ENCODE peak calls at places on chromosomes 5 and 9, in nine cellular contexts. I, R, J, X, S, W, N, L and M are unnamed samples.
A peak's percentile ranks its signal among the peaks of the same experiment; 100 is the strongest.

GRCh38 chr9:130379649-130379970 is 65.2 kb upstream of the ASS1 start:
- DNase-seq in R (no peak), L (no peak), J (no peak), I (no peak), W (no peak), S (no peak), X (no peak), N (no peak), M (no peak)

GRCh38 chr9:108963459-108964143 is 29.4 kb downstream of the ABITRAM start:
- DNase-seq in L (peak; percentile 75), W (no peak), N (no peak), X (no peak), S (no peak), J (no peak), R (no peak), I (no peak), M (no peak)

GRCh38 chr9:106799146-106799545 is 63.8 kb upstream of the ZNF462 start:
- DNase-seq in I (no peak), J (peak; percentile 4), N (no peak), R (peak; percentile 3), X (peak; percentile 2), W (no peak), L (no peak), S (peak; percentile 34), M (no peak)

GRCh38 chr5:122291000-122291592 is 20.9 kb upstream of the SNCAIP start:
- DNase-seq in L (no peak), W (no peak), J (no peak), I (no peak), N (no peak), R (no peak), S (peak; percentile 8), X (no peak), M (no peak)

GRCh38 chr9:137032893-137033292 is 1.0 kb upstream of the FUT7 start:
- DNase-seq in N (no peak), J (no peak), X (no peak), R (no peak), W (no peak), I (no peak), S (no peak), L (no peak), M (peak; percentile 97)

GRCh38 chr9:98021306-98022040 is 35.1 kb upstream of the NANS start:
- DNase-seq in R (no peak), L (no peak), J (no peak), N (no peak), I (no peak), W (peak; percentile 50), S (no peak), X (no peak), M (no peak)

GRCh38 chr9:91560301-91560700 is 136.7 kb upstream of the NFIL3 start:
- DNase-seq in L (no peak), I (no peak), S (no peak), N (no peak), X (no peak), J (no peak), W (no peak), R (no peak), M (no peak)

GRCh38 chr9:134546231-134546731 is 95.3 kb upstream of the COL5A1 start:
- DNase-seq in W (no peak), S (no peak), N (no peak), J (no peak), L (no peak), R (no peak), X (no peak), I (no peak), M (no peak)

GRCh38 chr9:70616401-70617010 is 202.0 kb upstream of the KLF9 start:
- DNase-seq in J (no peak), X (no peak), R (no peak), W (no peak), L (no peak), I (no peak), S (no peak), N (no peak), M (no peak)

GRCh38 chr5:14250094-14250777 is 107.1 kb downstream of the TRIO start:
- DNase-seq in J (no peak), L (peak; percentile 66), S (peak; percentile 86), W (peak; percentile 71), I (no peak), N (no peak), X (peak; percentile 19), R (peak; percentile 33), M (peak; percentile 60)

GRCh38 chr5:684771-685216 is 8.4 kb downstream of the TPPP start:
- DNase-seq in X (no peak), J (no peak), N (no peak), S (no peak), L (no peak), R (no peak), I (no peak), W (no peak), M (no peak)

GRCh38 chr5:31158686-31159085 is 34.8 kb upstream of the CDH6 start:
- DNase-seq in J (no peak), W (no peak), I (no peak), N (no peak), S (no peak), L (no peak), R (no peak), X (no peak), M (no peak)

GRCh38 chr5:122921826-122922225 is 76.4 kb downstream of the SNX24 start:
- DNase-seq in X (no peak), I (no peak), R (no peak), W (no peak), J (no peak), L (no peak), S (peak; percentile 61), N (no peak), M (no peak)

GRCh38 chr9:118689280-118689679 is 680.0 kb downstream of the BRINP1 start:
- DNase-seq in L (no peak), W (no peak), X (no peak), I (no peak), R (no peak), J (no peak), S (no peak), N (no peak), M (no peak)

DNA sequence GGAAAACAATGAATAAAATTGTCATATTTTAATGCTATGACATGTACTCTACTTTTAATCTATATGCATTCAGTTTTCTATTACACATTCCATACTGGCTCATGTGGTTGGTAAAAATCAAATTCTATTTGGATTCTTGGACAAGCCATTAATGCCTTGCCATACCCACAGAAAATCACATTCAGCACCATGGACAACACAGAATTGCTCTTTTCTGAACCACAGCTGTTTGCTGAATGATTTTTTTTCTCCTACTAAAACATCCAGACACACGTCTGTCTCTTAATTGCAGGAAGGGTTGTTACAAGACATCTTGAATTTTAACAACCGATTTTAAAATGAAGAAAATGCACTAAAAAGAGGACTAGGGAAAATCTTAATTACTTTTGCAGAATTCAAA is 675.6 kb downstream of the BRINP1 start:
- DNase-seq in I (no peak), R (no peak), J (no peak), L (no peak), S (peak; percentile 7), W (no peak), N (no peak), X (no peak), M (no peak)
- TF ChIP-seq REST in I (peak; percentile 3), R (peak; percentile 50), J (peak; percentile 53), L (no peak), S (peak; percentile 72), W (no peak), N (peak; percentile 61), X (no peak), M (peak; percentile 87)

DNA sequence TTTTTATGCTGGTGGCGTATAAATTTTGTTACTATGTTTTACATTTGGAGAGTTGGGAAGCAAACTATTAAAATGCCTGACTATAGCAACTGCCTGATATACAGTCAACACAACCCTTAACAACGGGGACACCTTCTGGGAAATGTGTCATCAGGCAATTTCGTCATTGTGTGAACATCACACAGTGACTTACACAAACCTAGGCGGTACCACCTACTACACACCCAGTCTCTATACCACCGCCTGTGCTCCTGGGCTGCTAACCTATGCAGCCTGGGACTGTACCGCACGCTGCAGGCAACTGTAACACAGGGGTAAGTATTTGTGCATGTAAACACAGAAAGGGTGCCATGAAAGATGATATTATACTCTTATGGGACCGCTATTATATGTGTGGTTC is 1.3 kb upstream of the CDHR2 start:
- DNase-seq in N (no peak), L (no peak), I (no peak), W (no peak), J (no peak), S (no peak), X (peak; percentile 78), R (peak; percentile 79), M (no peak)
- TF ChIP-seq REST in N (no peak), L (no peak), I (no peak), W (no peak), J (no peak), S (no peak), X (no peak), R (no peak), M (no peak)

GRCh38 chr5:5522336-5522735 is 99.9 kb downstream of the ICE1 start:
- DNase-seq in L (no peak), J (no peak), X (no peak), N (no peak), W (no peak), R (no peak), I (no peak), S (peak; percentile 51), M (no peak)

GRCh38 chr5:5521029-5521428 is 98.6 kb downstream of the ICE1 start:
- DNase-seq in R (no peak), I (no peak), S (no peak), N (no peak), L (no peak), W (no peak), X (no peak), J (no peak), M (no peak)

GRCh38 chr5:5521478-5521877 is 99.0 kb downstream of the ICE1 start:
- DNase-seq in X (no peak), I (no peak), L (no peak), R (no peak), W (no peak), N (no peak), S (no peak), J (no peak), M (no peak)

GRCh38 chr5:5524327-5524726 is 101.8 kb downstream of the ICE1 start:
- DNase-seq in R (no peak), L (no peak), W (peak; percentile 73), I (no peak), N (no peak), X (no peak), S (no peak), J (no peak), M (no peak)

GRCh38 chr5:5523066-5523505 is 100.6 kb downstream of the ICE1 start:
- DNase-seq in S (peak; percentile 34), L (peak; percentile 29), J (no peak), R (peak; percentile 32), W (no peak), X (peak; percentile 24), N (peak; percentile 58), I (peak; percentile 6), M (no peak)
- TF ChIP-seq REST in S (no peak), L (peak; percentile 84), J (no peak), R (no peak), W (no peak), X (no peak), N (no peak), I (no peak), M (no peak)

DNA sequence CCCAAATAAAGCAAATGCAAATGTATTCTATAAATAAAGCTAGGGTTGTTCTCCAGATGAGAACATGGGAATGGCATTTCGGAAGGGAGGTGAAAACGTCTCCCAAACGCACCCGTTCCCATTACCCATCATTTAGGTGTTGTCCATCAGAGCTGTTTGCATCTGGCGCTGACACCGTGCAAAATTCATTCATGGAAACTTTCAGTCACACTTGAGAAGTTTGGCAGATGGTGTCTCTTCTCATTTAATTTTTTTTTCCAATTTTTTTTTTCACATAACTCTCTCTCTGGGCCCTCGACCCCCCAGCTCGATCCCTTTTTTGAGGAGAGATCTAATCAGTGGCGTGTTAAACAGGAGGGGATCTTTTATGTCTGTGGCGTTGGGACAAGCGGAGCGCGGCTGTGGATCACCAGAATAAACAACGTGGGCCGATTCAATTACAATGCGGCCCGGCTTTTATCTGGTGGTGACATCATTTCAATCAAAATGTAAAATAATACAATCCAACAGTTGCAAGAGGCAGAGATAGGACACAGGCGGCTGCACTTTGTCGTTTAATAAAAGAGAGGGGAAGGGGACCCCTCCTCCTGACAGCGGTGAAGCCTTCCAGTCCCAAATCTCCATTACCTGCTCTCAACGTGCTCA is 246.1 kb upstream of the IRX4 start:
- DNase-seq in J (no peak), S (no peak), W (no peak), L (no peak), R (no peak), N (no peak), I (no peak), X (no peak), M (no peak)
- TF ChIP-seq REST in J (no peak), S (no peak), W (no peak), L (no peak), R (no peak), N (no peak), I (no peak), X (no peak), M (no peak)